ENCODE peak calls at places on chromosomes 16 and 17, in ten cellular contexts. One of them, this sample, is unnamed.

GRCh38 chr16:79047337-79047736 is 553.2 kb downstream of the MAF start:
- DNase-seq in AG04449: no peak
- DNase-seq in fibroblast of the aortic adventitia: no peak
- DNase-seq in mesenchymal stem cell: peak
- DNase-seq in upper lobe of left lung: no peak
- DNase-seq in Peyer's patch: no peak
- DNase-seq in K562: peak
- DNase-seq in uterus: no peak
- DNase-seq in OCI-LY7: peak
- DNase-seq in effector memory CD4-positive, alpha-beta T cell: no peak
- DNase-seq in this sample: no peak

GRCh38 chr17:2158011-2158410 is 103.1 kb downstream of the HIC1 start:
- DNase-seq in AG04449: peak
- DNase-seq in fibroblast of the aortic adventitia: peak
- DNase-seq in mesenchymal stem cell: peak
- DNase-seq in upper lobe of left lung: peak
- DNase-seq in Peyer's patch: no peak
- DNase-seq in K562: no peak
- DNase-seq in uterus: peak
- DNase-seq in OCI-LY7: no peak
- DNase-seq in effector memory CD4-positive, alpha-beta T cell: no peak
- DNase-seq in this sample: no peak

GRCh38 chr16:69928856-69929400 is 22.2 kb upstream of the CLEC18A start:
- DNase-seq in AG04449: no peak
- DNase-seq in fibroblast of the aortic adventitia: no peak
- DNase-seq in mesenchymal stem cell: no peak
- DNase-seq in upper lobe of left lung: no peak
- DNase-seq in Peyer's patch: no peak
- DNase-seq in K562: no peak
- DNase-seq in uterus: no peak
- DNase-seq in OCI-LY7: no peak
- DNase-seq in effector memory CD4-positive, alpha-beta T cell: no peak
- DNase-seq in this sample: no peak

GRCh38 chr16:75064403-75065148 is 52.0 kb downstream of the LDHD start:
- DNase-seq in AG04449: no peak
- DNase-seq in fibroblast of the aortic adventitia: no peak
- DNase-seq in mesenchymal stem cell: no peak
- DNase-seq in upper lobe of left lung: peak
- DNase-seq in Peyer's patch: no peak
- DNase-seq in K562: no peak
- DNase-seq in uterus: no peak
- DNase-seq in OCI-LY7: no peak
- DNase-seq in effector memory CD4-positive, alpha-beta T cell: no peak
- DNase-seq in this sample: no peak

GRCh38 chr16:23185661-23186060 is 3.1 kb downstream of the SCNN1G start:
- DNase-seq in AG04449: no peak
- DNase-seq in fibroblast of the aortic adventitia: no peak
- DNase-seq in mesenchymal stem cell: no peak
- DNase-seq in upper lobe of left lung: no peak
- DNase-seq in Peyer's patch: no peak
- DNase-seq in K562: no peak
- DNase-seq in uterus: no peak
- DNase-seq in OCI-LY7: no peak
- DNase-seq in effector memory CD4-positive, alpha-beta T cell: no peak
- DNase-seq in this sample: no peak

GRCh38 chr16:87635541-87636049 is 33.3 kb downstream of the JPH3 start:
- DNase-seq in AG04449: no peak
- DNase-seq in fibroblast of the aortic adventitia: peak
- DNase-seq in mesenchymal stem cell: peak
- DNase-seq in upper lobe of left lung: peak
- DNase-seq in Peyer's patch: peak
- DNase-seq in K562: peak
- DNase-seq in uterus: peak
- DNase-seq in OCI-LY7: peak
- DNase-seq in effector memory CD4-positive, alpha-beta T cell: peak
- DNase-seq in this sample: peak

GRCh38 chr16:11251525-11252481 is 4.2 kb downstream of the SOCS1 start:
- DNase-seq in AG04449: peak
- DNase-seq in fibroblast of the aortic adventitia: peak
- DNase-seq in mesenchymal stem cell: peak
- DNase-seq in upper lobe of left lung: peak
- DNase-seq in Peyer's patch: peak
- DNase-seq in K562: no peak
- DNase-seq in uterus: no peak
- DNase-seq in OCI-LY7: no peak
- DNase-seq in effector memory CD4-positive, alpha-beta T cell: peak
- DNase-seq in this sample: no peak

GRCh38 chr16:1723450-1724147 is 17.6 kb downstream of the MAPK8IP3 start:
- DNase-seq in AG04449: no peak
- DNase-seq in fibroblast of the aortic adventitia: peak
- DNase-seq in mesenchymal stem cell: peak
- DNase-seq in upper lobe of left lung: peak
- DNase-seq in Peyer's patch: peak
- DNase-seq in K562: peak
- DNase-seq in uterus: no peak
- DNase-seq in OCI-LY7: peak
- DNase-seq in effector memory CD4-positive, alpha-beta T cell: peak
- DNase-seq in this sample: no peak

GRCh38 chr16:84729716-84730320 is 30.0 kb downstream of the USP10 start:
- DNase-seq in AG04449: no peak
- DNase-seq in fibroblast of the aortic adventitia: peak
- DNase-seq in mesenchymal stem cell: peak
- DNase-seq in upper lobe of left lung: no peak
- DNase-seq in Peyer's patch: no peak
- DNase-seq in K562: no peak
- DNase-seq in uterus: no peak
- DNase-seq in OCI-LY7: no peak
- DNase-seq in effector memory CD4-positive, alpha-beta T cell: no peak
- DNase-seq in this sample: no peak

GRCh38 chr16:84726079-84726669 is 26.4 kb downstream of the USP10 start:
- DNase-seq in AG04449: no peak
- DNase-seq in fibroblast of the aortic adventitia: peak
- DNase-seq in mesenchymal stem cell: peak
- DNase-seq in upper lobe of left lung: peak
- DNase-seq in Peyer's patch: peak
- DNase-seq in K562: peak
- DNase-seq in uterus: peak
- DNase-seq in OCI-LY7: peak
- DNase-seq in effector memory CD4-positive, alpha-beta T cell: peak
- DNase-seq in this sample: peak

GRCh38 chr16:84730406-84731106 is 30.8 kb downstream of the USP10 start:
- DNase-seq in AG04449: peak
- DNase-seq in fibroblast of the aortic adventitia: peak
- DNase-seq in mesenchymal stem cell: peak
- DNase-seq in upper lobe of left lung: peak
- DNase-seq in Peyer's patch: peak
- DNase-seq in K562: peak
- DNase-seq in uterus: peak
- DNase-seq in OCI-LY7: peak
- DNase-seq in effector memory CD4-positive, alpha-beta T cell: peak
- DNase-seq in this sample: peak

GRCh38 chr16:84726670-84727467 is 27.1 kb downstream of the USP10 start:
- DNase-seq in AG04449: no peak
- DNase-seq in fibroblast of the aortic adventitia: no peak
- DNase-seq in mesenchymal stem cell: peak
- DNase-seq in upper lobe of left lung: peak
- DNase-seq in Peyer's patch: peak
- DNase-seq in K562: no peak
- DNase-seq in uterus: no peak
- DNase-seq in OCI-LY7: peak
- DNase-seq in effector memory CD4-positive, alpha-beta T cell: no peak
- DNase-seq in this sample: peak

DNA sequence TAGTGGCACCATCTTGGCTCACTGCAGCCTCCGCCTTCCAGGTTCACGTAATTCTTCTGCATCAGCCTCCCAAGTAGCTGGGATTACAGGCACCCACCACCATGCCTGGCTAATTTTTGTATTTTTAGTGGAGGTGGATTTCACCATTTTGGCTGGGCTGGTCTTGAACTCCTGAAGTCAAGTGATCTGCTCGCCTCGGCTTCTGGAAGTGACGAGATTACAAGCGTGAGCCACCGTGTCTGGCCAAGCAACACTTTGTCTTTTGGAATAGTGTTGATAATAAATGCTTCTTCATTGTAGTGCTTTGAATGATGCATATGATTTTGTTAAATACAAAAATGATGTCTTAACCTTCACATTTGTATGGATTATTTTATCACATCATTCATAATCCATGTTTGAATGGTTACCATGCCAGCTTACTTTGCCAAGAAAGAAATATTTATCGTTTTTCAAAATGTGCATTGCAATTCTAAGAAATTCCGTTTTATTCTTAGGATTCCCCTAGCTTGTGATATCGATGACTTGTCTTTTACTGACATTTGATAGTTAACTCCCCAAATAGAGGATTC is 29.1 kb downstream of the USP10 start:
- DNase-seq in AG04449: no peak
- DNase-seq in fibroblast of the aortic adventitia: no peak
- DNase-seq in mesenchymal stem cell: no peak
- DNase-seq in upper lobe of left lung: no peak
- DNase-seq in Peyer's patch: no peak
- DNase-seq in K562: no peak
- DNase-seq in uterus: no peak
- DNase-seq in OCI-LY7: no peak
- DNase-seq in effector memory CD4-positive, alpha-beta T cell: no peak
- DNase-seq in this sample: no peak
- H3K4me3 ChIP-seq in AG04449: no peak
- H3K4me3 ChIP-seq in fibroblast of the aortic adventitia: peak
- H3K4me3 ChIP-seq in mesenchymal stem cell: peak
- H3K4me3 ChIP-seq in upper lobe of left lung: no peak
- H3K4me3 ChIP-seq in Peyer's patch: no peak
- H3K4me3 ChIP-seq in K562: no peak
- H3K4me3 ChIP-seq in uterus: no peak
- H3K4me3 ChIP-seq in OCI-LY7: peak
- H3K4me3 ChIP-seq in effector memory CD4-positive, alpha-beta T cell: no peak
- H3K4me3 ChIP-seq in this sample: no peak

GRCh38 chr16:86151372-86151950 is 252.5 kb downstream of the IRF8 start:
- DNase-seq in AG04449: no peak
- DNase-seq in fibroblast of the aortic adventitia: no peak
- DNase-seq in mesenchymal stem cell: no peak
- DNase-seq in upper lobe of left lung: no peak
- DNase-seq in Peyer's patch: no peak
- DNase-seq in K562: no peak
- DNase-seq in uterus: no peak
- DNase-seq in OCI-LY7: no peak
- DNase-seq in effector memory CD4-positive, alpha-beta T cell: no peak
- DNase-seq in this sample: no peak

GRCh38 chr16:86150646-86151371 is 251.8 kb downstream of the IRF8 start:
- DNase-seq in AG04449: no peak
- DNase-seq in fibroblast of the aortic adventitia: peak
- DNase-seq in mesenchymal stem cell: no peak
- DNase-seq in upper lobe of left lung: no peak
- DNase-seq in Peyer's patch: no peak
- DNase-seq in K562: no peak
- DNase-seq in uterus: no peak
- DNase-seq in OCI-LY7: no peak
- DNase-seq in effector memory CD4-positive, alpha-beta T cell: no peak
- DNase-seq in this sample: no peak

GRCh38 chr16:86142801-86143236 is 243.9 kb downstream of the IRF8 start:
- DNase-seq in AG04449: no peak
- DNase-seq in fibroblast of the aortic adventitia: no peak
- DNase-seq in mesenchymal stem cell: no peak
- DNase-seq in upper lobe of left lung: no peak
- DNase-seq in Peyer's patch: no peak
- DNase-seq in K562: no peak
- DNase-seq in uterus: no peak
- DNase-seq in OCI-LY7: no peak
- DNase-seq in effector memory CD4-positive, alpha-beta T cell: no peak
- DNase-seq in this sample: no peak

GRCh38 chr16:86143666-86144065 is 244.7 kb downstream of the IRF8 start:
- DNase-seq in AG04449: no peak
- DNase-seq in fibroblast of the aortic adventitia: no peak
- DNase-seq in mesenchymal stem cell: no peak
- DNase-seq in upper lobe of left lung: no peak
- DNase-seq in Peyer's patch: no peak
- DNase-seq in K562: no peak
- DNase-seq in uterus: no peak
- DNase-seq in OCI-LY7: no peak
- DNase-seq in effector memory CD4-positive, alpha-beta T cell: no peak
- DNase-seq in this sample: no peak

DNA sequence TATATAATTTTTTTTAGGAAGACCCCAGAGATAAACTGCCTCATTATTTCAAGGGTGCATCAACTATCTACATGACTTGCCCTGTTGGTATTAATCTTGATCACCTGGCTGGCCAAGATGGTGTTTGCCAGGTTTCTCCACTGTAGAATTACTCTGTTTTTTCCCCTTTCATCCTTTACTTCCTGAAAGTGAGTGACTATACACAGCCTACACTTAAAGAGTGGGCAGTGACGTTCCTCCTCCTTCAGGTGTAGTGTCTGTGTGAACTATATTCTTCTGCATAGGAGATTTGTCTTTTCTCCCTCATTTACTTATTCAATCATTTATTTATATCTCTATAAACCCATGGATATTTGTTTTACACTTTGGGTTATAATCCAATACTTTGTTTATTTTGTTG is 246.7 kb downstream of the IRF8 start:
- DNase-seq in AG04449: no peak
- DNase-seq in fibroblast of the aortic adventitia: no peak
- DNase-seq in mesenchymal stem cell: no peak
- DNase-seq in upper lobe of left lung: no peak
- DNase-seq in Peyer's patch: no peak
- DNase-seq in K562: no peak
- DNase-seq in uterus: no peak
- DNase-seq in OCI-LY7: no peak
- DNase-seq in effector memory CD4-positive, alpha-beta T cell: no peak
- DNase-seq in this sample: no peak
- H3K4me3 ChIP-seq in AG04449: no peak
- H3K4me3 ChIP-seq in fibroblast of the aortic adventitia: no peak
- H3K4me3 ChIP-seq in mesenchymal stem cell: no peak
- H3K4me3 ChIP-seq in upper lobe of left lung: no peak
- H3K4me3 ChIP-seq in Peyer's patch: no peak
- H3K4me3 ChIP-seq in K562: no peak
- H3K4me3 ChIP-seq in uterus: no peak
- H3K4me3 ChIP-seq in OCI-LY7: no peak
- H3K4me3 ChIP-seq in effector memory CD4-positive, alpha-beta T cell: no peak
- H3K4me3 ChIP-seq in this sample: no peak

DNA sequence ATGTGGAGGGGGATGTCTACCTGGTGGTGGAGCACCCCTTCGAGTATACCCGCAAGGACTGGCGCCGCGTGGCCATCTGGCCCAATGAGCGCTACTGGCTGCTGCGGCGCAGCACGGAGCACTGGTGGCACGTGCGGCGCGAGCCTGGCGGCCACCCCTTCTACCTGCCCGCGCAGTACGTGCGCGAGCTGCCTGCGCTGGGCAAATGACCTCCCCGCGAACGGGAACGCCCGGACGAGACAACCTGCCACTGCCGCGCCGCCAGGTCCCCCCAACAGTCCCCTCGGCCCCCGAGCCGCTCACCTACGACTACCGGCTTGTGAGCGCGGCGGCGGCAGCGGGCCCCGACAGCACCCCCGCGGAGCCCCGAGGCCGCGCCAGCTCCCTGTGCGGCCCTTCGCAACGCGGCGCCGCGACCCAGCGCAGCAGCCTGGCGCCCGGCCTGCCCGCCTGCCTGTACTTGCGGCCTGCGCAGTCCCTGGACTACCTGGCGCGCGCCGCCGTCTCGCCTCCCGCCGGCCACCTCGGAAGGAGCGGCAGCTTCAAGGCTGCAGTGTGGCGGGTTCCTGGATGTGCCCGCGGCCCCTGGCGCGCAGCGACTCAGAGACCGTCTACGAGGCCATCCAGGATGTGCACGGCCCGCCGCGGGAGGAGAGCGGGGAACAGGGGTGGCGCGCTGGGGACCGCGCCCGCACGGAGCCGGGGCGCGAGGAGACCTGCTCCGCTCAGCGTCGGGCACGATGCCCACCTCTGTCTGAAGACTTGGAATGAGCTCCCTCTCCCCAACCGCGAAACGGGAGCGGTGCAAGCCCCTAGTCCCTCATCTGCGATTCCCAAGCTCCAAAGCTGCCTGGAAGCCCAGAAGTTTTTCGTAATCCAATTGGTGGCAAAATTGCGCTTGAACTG is 48.7 kb upstream of the AMZ2 start:
- DNase-seq in AG04449: no peak
- DNase-seq in fibroblast of the aortic adventitia: no peak
- DNase-seq in mesenchymal stem cell: no peak
- DNase-seq in upper lobe of left lung: no peak
- DNase-seq in Peyer's patch: no peak
- DNase-seq in K562: no peak
- DNase-seq in uterus: no peak
- DNase-seq in OCI-LY7: no peak
- DNase-seq in effector memory CD4-positive, alpha-beta T cell: no peak
- DNase-seq in this sample: no peak
- H3K4me3 ChIP-seq in AG04449: no peak
- H3K4me3 ChIP-seq in fibroblast of the aortic adventitia: no peak
- H3K4me3 ChIP-seq in mesenchymal stem cell: no peak
- H3K4me3 ChIP-seq in upper lobe of left lung: peak
- H3K4me3 ChIP-seq in Peyer's patch: peak
- H3K4me3 ChIP-seq in K562: no peak
- H3K4me3 ChIP-seq in uterus: no peak
- H3K4me3 ChIP-seq in OCI-LY7: peak
- H3K4me3 ChIP-seq in effector memory CD4-positive, alpha-beta T cell: peak
- H3K4me3 ChIP-seq in this sample: peak

DNA sequence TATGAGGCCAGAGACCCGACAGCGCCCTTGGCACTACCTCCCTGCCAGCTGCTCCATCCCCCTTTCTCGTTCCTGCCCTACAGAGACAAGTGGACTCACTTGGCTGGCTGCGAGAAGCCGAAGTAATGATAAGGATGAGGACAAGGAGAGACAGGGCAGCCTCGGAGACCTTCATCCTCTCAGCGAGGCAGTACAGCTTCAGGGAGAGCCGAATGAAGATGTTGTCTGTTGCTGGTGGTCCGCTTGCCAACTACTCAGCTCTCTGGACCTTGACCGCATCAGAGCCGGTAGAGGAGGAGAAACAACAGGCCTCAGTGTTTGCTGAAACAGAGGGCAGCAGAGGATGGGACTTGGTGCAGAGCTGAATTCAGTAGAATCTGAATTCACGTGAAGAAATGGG is at the start of gene CCL16:
- DNase-seq in AG04449: no peak
- DNase-seq in fibroblast of the aortic adventitia: no peak
- DNase-seq in mesenchymal stem cell: no peak
- DNase-seq in upper lobe of left lung: no peak
- DNase-seq in Peyer's patch: no peak
- DNase-seq in K562: no peak
- DNase-seq in uterus: no peak
- DNase-seq in OCI-LY7: no peak
- DNase-seq in effector memory CD4-positive, alpha-beta T cell: no peak
- DNase-seq in this sample: no peak
- H3K4me3 ChIP-seq in AG04449: no peak
- H3K4me3 ChIP-seq in fibroblast of the aortic adventitia: no peak
- H3K4me3 ChIP-seq in mesenchymal stem cell: no peak
- H3K4me3 ChIP-seq in upper lobe of left lung: no peak
- H3K4me3 ChIP-seq in Peyer's patch: no peak
- H3K4me3 ChIP-seq in K562: no peak
- H3K4me3 ChIP-seq in uterus: no peak
- H3K4me3 ChIP-seq in OCI-LY7: no peak
- H3K4me3 ChIP-seq in effector memory CD4-positive, alpha-beta T cell: no peak
- H3K4me3 ChIP-seq in this sample: no peak

This sample was measured in left ventricle myocardium inferior.